ENCODE peak calls at places on chromosomes 11 and 22, in six cellular contexts. M is PC-3, G is epithelial cell of proximal tubule, W is GM13976, Z is Caco-2, T is MM.1S. P is an unnamed sample.

GRCh38 chr11:28461846-28462245 is 353.7 kb downstream of the METTL15 start:
- DNase-seq in M (peak), G (no peak), W (no peak), Z (no peak), T (no peak), P (no peak)

GRCh38 chr22:46422896-46423295 is 87.4 kb downstream of the TRMU start:
- DNase-seq in M (no peak), G (no peak), W (no peak), Z (no peak), T (no peak), P (no peak)

GRCh38 chr11:106786251-106786650 is 232.0 kb downstream of the GUCY1A2 start:
- DNase-seq in M (no peak), G (no peak), W (no peak), Z (no peak), T (no peak), P (no peak)

GRCh38 chr11:110186456-110186855 is 93.3 kb downstream of the ZC3H12C start:
- DNase-seq in M (no peak), G (no peak), W (no peak), Z (no peak), T (no peak), P (no peak)

GRCh38 chr22:36010090-36010489 is 18.5 kb downstream of the RBFOX2 start:
- DNase-seq in M (no peak), G (no peak), W (no peak), Z (no peak), T (no peak), P (peak)

GRCh38 chr22:35489225-35489624 is 51.4 kb upstream of the RASD2 start:
- DNase-seq in M (peak), G (no peak), W (no peak), Z (no peak), T (no peak), P (no peak)

GRCh38 chr22:49090853-49091135 is 736.9 kb downstream of the BRD1 start:
- DNase-seq in M (no peak), G (no peak), W (no peak), Z (no peak), T (no peak), P (no peak)

GRCh38 chr11:44564653-44565007 is 833 bp upstream of the CD82 start:
- DNase-seq in M (peak), G (peak), W (no peak), Z (no peak), T (no peak), P (peak)

GRCh38 chr11:34626393-34626792 is 5.5 kb downstream of the EHF start:
- DNase-seq in M (no peak), G (no peak), W (no peak), Z (no peak), T (no peak), P (no peak)

DNA sequence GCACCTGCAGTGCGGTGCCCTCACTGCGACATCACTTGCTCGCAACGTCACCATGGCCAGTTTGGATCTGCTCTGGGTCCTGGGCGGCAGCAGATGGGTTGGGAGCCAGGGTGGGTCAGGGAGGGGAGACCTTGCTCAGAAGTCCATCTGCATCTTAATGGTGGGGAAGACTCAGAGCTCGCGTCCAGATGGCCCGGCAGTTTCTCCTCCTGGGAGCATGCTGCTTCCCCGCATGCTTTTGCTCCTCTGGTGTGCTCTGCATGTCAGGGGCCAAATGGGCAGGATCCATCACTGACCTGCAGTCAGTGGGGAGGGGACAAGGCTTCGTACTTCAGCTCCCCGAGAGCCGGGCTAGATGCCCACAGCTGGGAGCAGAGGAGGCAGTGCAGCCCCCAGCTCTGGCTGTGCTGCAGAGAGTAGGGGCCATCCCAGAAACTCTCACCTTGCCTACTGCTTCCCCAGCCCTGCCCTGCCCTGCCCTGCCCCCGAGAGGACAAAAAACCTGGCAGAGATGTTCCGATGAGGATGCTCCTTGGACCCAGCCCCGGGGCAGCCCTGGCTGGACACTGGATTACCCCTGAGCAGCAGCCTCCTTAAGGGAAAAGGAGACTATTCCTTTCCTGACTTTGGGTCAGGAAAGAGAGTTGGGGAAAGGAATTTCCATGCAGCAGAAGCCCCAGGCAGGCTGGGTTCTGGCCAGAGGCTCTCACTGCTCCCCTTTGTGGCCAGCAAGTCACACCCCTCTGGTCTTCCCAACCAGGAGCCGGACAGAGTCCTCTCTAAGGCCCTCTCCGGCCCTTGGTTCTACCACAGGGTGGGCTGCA is 149.9 kb downstream of the PKNOX2 start:
- DNase-seq in M (no peak), G (no peak), W (no peak), Z (peak), T (no peak), P (no peak)
- TF ChIP-seq CTCF in M (no peak), G (no peak), W (no peak), Z (no peak), T (no peak), P (no peak)

GRCh38 chr22:43828711-43829447 is 16.8 kb upstream of the EFCAB6 start:
- DNase-seq in M (no peak), G (no peak), W (no peak), Z (no peak), T (no peak), P (peak)

GRCh38 chr22:43826142-43827093 is 14.3 kb upstream of the EFCAB6 start:
- DNase-seq in M (peak), G (no peak), W (peak), Z (no peak), T (peak), P (peak)

GRCh38 chr22:43827336-43827735 is 15.2 kb upstream of the EFCAB6 start:
- DNase-seq in M (no peak), G (no peak), W (no peak), Z (no peak), T (no peak), P (no peak)

GRCh38 chr22:43829448-43829821 is 17.3 kb upstream of the EFCAB6 start:
- DNase-seq in M (no peak), G (no peak), W (no peak), Z (no peak), T (no peak), P (peak)

DNA sequence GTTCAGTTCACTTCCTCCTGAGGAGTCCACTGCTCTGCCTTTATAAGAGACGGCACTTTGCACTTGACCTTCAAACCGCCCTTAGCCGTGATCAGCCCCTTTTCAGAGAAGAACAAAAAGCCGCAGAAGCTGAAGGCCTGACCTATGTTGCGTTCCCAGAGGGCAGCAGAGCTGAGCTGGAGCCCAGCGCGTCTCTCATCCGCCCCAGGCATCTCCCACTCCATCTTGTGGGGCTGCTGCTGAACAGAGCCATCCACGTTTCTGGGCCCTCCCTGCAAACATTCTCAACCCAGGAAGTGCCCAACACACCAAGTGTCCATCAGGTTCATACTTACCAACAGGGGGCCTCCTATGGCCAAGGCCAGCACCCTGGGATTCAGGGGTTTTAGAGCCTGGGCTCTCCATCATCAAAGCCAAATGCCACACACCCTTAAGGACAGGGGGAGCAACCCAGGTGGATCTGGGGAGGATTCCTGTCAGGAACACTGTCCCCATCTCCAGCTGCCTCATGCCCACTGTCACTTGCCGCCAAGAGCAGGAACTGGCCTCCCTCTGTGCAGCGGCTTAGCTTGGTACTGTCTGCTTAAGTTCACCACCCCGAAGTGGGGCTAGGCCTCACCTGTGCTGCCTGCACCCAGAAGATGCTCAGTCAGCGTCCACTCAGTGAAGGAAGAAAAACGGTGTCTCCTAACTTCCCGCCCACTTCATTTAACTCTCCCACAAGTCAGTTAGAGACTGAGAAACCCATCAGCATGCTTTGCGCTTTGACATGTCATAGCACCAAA is 16.0 kb upstream of the EFCAB6 start:
- DNase-seq in M (no peak), G (no peak), W (no peak), Z (no peak), T (no peak), P (no peak)
- TF ChIP-seq CTCF in M (peak), G (peak), W (no peak), Z (no peak), T (no peak), P (no peak)

DNA sequence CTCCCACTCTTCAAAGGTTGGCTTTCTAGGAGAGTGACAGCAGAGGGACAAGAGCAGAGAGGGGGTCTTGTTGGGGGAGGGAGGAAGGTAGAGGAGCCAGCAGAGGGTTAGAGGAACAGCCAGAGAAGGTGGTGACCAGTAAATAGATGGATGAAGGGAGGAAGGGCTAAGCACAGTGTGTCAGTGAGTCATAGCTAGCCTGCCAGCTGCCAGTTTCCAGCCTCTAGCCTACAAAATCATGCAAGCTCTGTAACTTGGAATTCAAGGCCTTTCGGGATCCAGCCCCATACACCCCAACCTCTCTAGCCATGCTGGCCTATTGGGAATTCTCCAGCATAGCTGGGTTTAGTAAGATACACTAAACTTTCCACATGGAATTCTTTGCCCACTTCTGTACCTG is 147.4 kb upstream of the TEAD1 start:
- DNase-seq in M (peak), G (no peak), W (no peak), Z (no peak), T (no peak), P (no peak)
- TF ChIP-seq CTCF in M (no peak), G (no peak), W (no peak), Z (no peak), T (no peak), P (no peak)

GRCh38 chr11:31340903-31341572 is 28.5 kb downstream of the DCDC1 start:
- DNase-seq in M (peak), G (no peak), W (peak), Z (no peak), T (no peak), P (peak)
- TF ChIP-seq CTCF in M (peak), G (peak), W (peak), Z (peak), T (peak), P (peak)